ENCODE peak calls at places on chromosomes 2 and 18, in nine cellular contexts. L is stimulated activated CD4-positive, alpha-beta T cell treated with anti-CD3 and anti-CD28 coated beads, Interleukin-15, amount 100 ng/mL, for 1 hour; N is activated CD4-positive, alpha-beta T cell treated with anti-CD3 and anti-CD28 coated beads for 36 hours; S is left lung; E is endodermal cell; Z is fibroblast of the aortic adventitia; Q is activated naive CD4-positive, alpha-beta T cell; T is GM23248; M is NCI-H510A treated with DMSO at 0.1 percent for 48 hours. A is an unnamed sample.

GRCh38 chr2:109295781-109296117 is 166.7 kb downstream of the SH3RF3 start:
- DNase-seq in L (no peak), N (no peak), S (no peak), E (no peak), Z (no peak), Q (no peak), T (no peak), M (no peak), A (no peak)

GRCh38 chr2:241768251-241768711 is 8.3 kb upstream of the GAL3ST2 start:
- DNase-seq in L (no peak), N (no peak), S (no peak), E (no peak), Z (no peak), Q (no peak), T (no peak), M (no peak), A (no peak)

GRCh38 chr2:74504591-74504990 is 2.9 kb downstream of the PCGF1 start:
- DNase-seq in L (no peak), N (no peak), S (no peak), E (no peak), Z (no peak), Q (no peak), T (peak; percentile 18), M (no peak), A (no peak)

GRCh38 chr18:4453712-4454547 is 1.2 kb downstream of the DLGAP1 start:
- DNase-seq in L (no peak), N (no peak), S (peak; percentile 79), E (peak; percentile 87), Z (no peak), Q (no peak), T (no peak), M (no peak), A (no peak)

GRCh38 chr2:66840321-66841014 is 405.5 kb downstream of the MEIS1 start:
- DNase-seq in L (no peak), N (no peak), S (no peak), E (no peak), Z (peak; percentile 90), Q (no peak), T (peak; percentile 83), M (no peak), A (no peak)

GRCh38 chr18:49757513-49758262 is 55.6 kb downstream of the ACAA2 start:
- DNase-seq in L (no peak), N (peak; percentile 41), S (no peak), E (peak; percentile 90), Z (no peak), Q (no peak), T (peak; percentile 25), M (no peak), A (peak; percentile 6)

GRCh38 chr18:31679133-31679731 is 5.1 kb downstream of the B4GALT6 start:
- DNase-seq in L (no peak), N (no peak), S (no peak), E (no peak), Z (peak; percentile 85), Q (no peak), T (peak; percentile 88), M (no peak), A (no peak)

GRCh38 chr18:3966985-3967856 is 487.9 kb downstream of the DLGAP1 start:
- DNase-seq in L (no peak), N (no peak), S (no peak), E (peak; percentile 67), Z (peak; percentile 57), Q (no peak), T (peak; percentile 59), M (peak; percentile 67), A (no peak)

GRCh38 chr2:173354601-173355131 is at the start of gene CDCA7:
- DNase-seq in L (peak; percentile 3), N (peak; percentile 86), S (peak; percentile 88), E (peak; percentile 94), Z (peak; percentile 38), Q (peak; percentile 16), T (peak; percentile 50), M (peak; percentile 93), A (peak; percentile 77)

GRCh38 chr2:168920504-168921157 is 19.5 kb downstream of the G6PC2 start:
- DNase-seq in L (no peak), N (no peak), S (no peak), E (no peak), Z (peak; percentile 63), Q (no peak), T (peak; percentile 57), M (peak; percentile 30), A (no peak)

GRCh38 chr2:225207026-225207425 is 164.8 kb upstream of the DOCK10 start:
- DNase-seq in L (no peak), N (no peak), S (no peak), E (no peak), Z (no peak), Q (no peak), T (no peak), M (no peak), A (no peak)

GRCh38 chr2:106028192-106028591 is 165.9 kb downstream of the UXS1 start:
- DNase-seq in L (no peak), N (no peak), S (no peak), E (no peak), Z (no peak), Q (no peak), T (no peak), M (no peak), A (peak; percentile 25)

GRCh38 chr2:136019825-136020224 is 34.4 kb upstream of the DARS1 start:
- DNase-seq in L (no peak), N (no peak), S (no peak), E (no peak), Z (no peak), Q (no peak), T (no peak), M (no peak), A (no peak)

GRCh38 chr2:40680547-40680946 is 228.7 kb upstream of the SLC8A1 start:
- DNase-seq in L (no peak), N (no peak), S (no peak), E (no peak), Z (peak; percentile 38), Q (no peak), T (peak; percentile 47), M (no peak), A (no peak)